ENCODE peak calls at places on chromosomes 4 and X, in six cellular contexts. One of them, this sample, is unnamed.

GRCh38 chr4:156756118-156756517 is 215.5 kb downstream of the PDGFC start:
- DNase-seq in heart left ventricle: no peak
- DNase-seq in A549: no peak
- DNase-seq in erythroblast: no peak
- DNase-seq in IMR-90: peak
- DNase-seq in esophagus squamous epithelium: no peak
- DNase-seq in this sample: no peak

GRCh38 chr4:158442736-158443135 is 78.9 kb upstream of the RXFP1 start:
- DNase-seq in esophagus squamous epithelium: no peak
- DNase-seq in IMR-90: no peak
- DNase-seq in heart left ventricle: no peak
- DNase-seq in erythroblast: no peak
- DNase-seq in A549: no peak
- DNase-seq in this sample: no peak

GRCh38 chr4:53453385-53453784 is 75.9 kb downstream of the FIP1L1 start:
- DNase-seq in esophagus squamous epithelium: no peak
- DNase-seq in heart left ventricle: no peak
- DNase-seq in A549: no peak
- DNase-seq in erythroblast: peak
- DNase-seq in IMR-90: peak
- DNase-seq in this sample: no peak

GRCh38 chr4:36198861-36199260 is 45.5 kb downstream of the ARAP2 start:
- DNase-seq in heart left ventricle: peak
- DNase-seq in A549: no peak
- DNase-seq in erythroblast: no peak
- DNase-seq in esophagus squamous epithelium: no peak
- DNase-seq in IMR-90: no peak
- DNase-seq in this sample: no peak

GRCh38 chr4:6250235-6250983 is 19.2 kb upstream of the WFS1 start:
- DNase-seq in heart left ventricle: peak
- DNase-seq in esophagus squamous epithelium: no peak
- DNase-seq in A549: peak
- DNase-seq in erythroblast: peak
- DNase-seq in IMR-90: peak
- DNase-seq in this sample: peak

GRCh38 chr4:169658970-169659735 is 38.8 kb downstream of the CLCN3 start:
- DNase-seq in A549: no peak
- DNase-seq in heart left ventricle: no peak
- DNase-seq in erythroblast: peak
- DNase-seq in IMR-90: no peak
- DNase-seq in esophagus squamous epithelium: no peak
- DNase-seq in this sample: no peak

GRCh38 chrX:52585892-52586291 is 68.8 kb downstream of the SSX7 start:
- DNase-seq in IMR-90: no peak
- DNase-seq in heart left ventricle: no peak
- DNase-seq in erythroblast: no peak
- DNase-seq in esophagus squamous epithelium: no peak
- DNase-seq in A549: no peak
- DNase-seq in this sample: no peak

GRCh38 chr4:3069661-3070199 is 4.6 kb downstream of the HTT-AS start:
- DNase-seq in erythroblast: no peak
- DNase-seq in heart left ventricle: no peak
- DNase-seq in IMR-90: no peak
- DNase-seq in A549: no peak
- DNase-seq in esophagus squamous epithelium: no peak
- DNase-seq in this sample: peak

GRCh38 chr4:6424425-6424824 is 48.0 kb downstream of the PPP2R2C start:
- DNase-seq in heart left ventricle: no peak
- DNase-seq in A549: no peak
- DNase-seq in esophagus squamous epithelium: no peak
- DNase-seq in erythroblast: no peak
- DNase-seq in IMR-90: no peak
- DNase-seq in this sample: peak

GRCh38 chrX:150362599-150363481 is at the start of gene MAMLD1:
- DNase-seq in erythroblast: peak
- DNase-seq in IMR-90: peak
- DNase-seq in heart left ventricle: peak
- DNase-seq in A549: peak
- DNase-seq in esophagus squamous epithelium: no peak
- DNase-seq in this sample: peak

GRCh38 chrX:65034641-65035450 is 58.6 kb upstream of the ZC4H2 start:
- DNase-seq in erythroblast: peak
- DNase-seq in A549: peak
- DNase-seq in heart left ventricle: peak
- DNase-seq in esophagus squamous epithelium: peak
- DNase-seq in IMR-90: peak
- DNase-seq in this sample: peak

GRCh38 chr4:133157460-133158160 is 8.5 kb downstream of the PCDH10 start:
- DNase-seq in IMR-90: no peak
- DNase-seq in esophagus squamous epithelium: no peak
- DNase-seq in heart left ventricle: no peak
- DNase-seq in A549: no peak
- DNase-seq in erythroblast: no peak
- DNase-seq in this sample: no peak

GRCh38 chrX:49799828-49800227 is 29.3 kb upstream of the PAGE4 start:
- DNase-seq in IMR-90: no peak
- DNase-seq in heart left ventricle: no peak
- DNase-seq in erythroblast: no peak
- DNase-seq in esophagus squamous epithelium: no peak
- DNase-seq in A549: no peak
- DNase-seq in this sample: no peak

GRCh38 chr4:95294291-95294690 is 254.5 kb downstream of the UNC5C start:
- DNase-seq in IMR-90: no peak
- DNase-seq in erythroblast: no peak
- DNase-seq in A549: no peak
- DNase-seq in heart left ventricle: no peak
- DNase-seq in esophagus squamous epithelium: no peak
- DNase-seq in this sample: no peak

GRCh38 chr4:15870079-15870478 is 68.5 kb downstream of the FGFBP1 start:
- DNase-seq in A549: no peak
- DNase-seq in IMR-90: no peak
- DNase-seq in heart left ventricle: no peak
- DNase-seq in esophagus squamous epithelium: no peak
- DNase-seq in erythroblast: no peak
- DNase-seq in this sample: no peak

GRCh38 chr4:67020079-67020807 is 525.1 kb downstream of the CENPC start:
- DNase-seq in esophagus squamous epithelium: no peak
- DNase-seq in heart left ventricle: no peak
- DNase-seq in IMR-90: no peak
- DNase-seq in A549: no peak
- DNase-seq in erythroblast: no peak
- DNase-seq in this sample: no peak

GRCh38 chrX:125651426-125651825 is 331.8 kb downstream of the TEX13C start:
- DNase-seq in esophagus squamous epithelium: no peak
- DNase-seq in heart left ventricle: no peak
- DNase-seq in erythroblast: no peak
- DNase-seq in IMR-90: no peak
- DNase-seq in A549: no peak
- DNase-seq in this sample: no peak

GRCh38 chr4:1285790-1286553 is 3.7 kb upstream of the MAEA start:
- DNase-seq in erythroblast: peak
- DNase-seq in IMR-90: peak
- DNase-seq in heart left ventricle: no peak
- DNase-seq in esophagus squamous epithelium: no peak
- DNase-seq in A549: peak
- DNase-seq in this sample: peak

GRCh38 chr4:1564535-1565375 is 119.4 kb downstream of the FAM53A start:
- DNase-seq in erythroblast: no peak
- DNase-seq in A549: no peak
- DNase-seq in esophagus squamous epithelium: no peak
- DNase-seq in IMR-90: no peak
- DNase-seq in heart left ventricle: peak
- DNase-seq in this sample: peak

GRCh38 chr4:76589872-76590846 is 155.1 kb downstream of the SHROOM3 start:
- DNase-seq in heart left ventricle: peak
- DNase-seq in A549: peak
- DNase-seq in esophagus squamous epithelium: no peak
- DNase-seq in IMR-90: peak
- DNase-seq in erythroblast: no peak
- DNase-seq in this sample: no peak

GRCh38 chrX:134572816-134573682 is 85.2 kb downstream of the PLAC1 start:
- DNase-seq in esophagus squamous epithelium: no peak
- DNase-seq in A549: peak
- DNase-seq in heart left ventricle: no peak
- DNase-seq in IMR-90: peak
- DNase-seq in erythroblast: no peak
- DNase-seq in this sample: no peak

GRCh38 chr4:99352602-99353580 is at the start of gene ADH1C:
- DNase-seq in esophagus squamous epithelium: no peak
- DNase-seq in A549: no peak
- DNase-seq in heart left ventricle: no peak
- DNase-seq in IMR-90: peak
- DNase-seq in erythroblast: no peak
- DNase-seq in this sample: no peak
- TF ChIP-seq POLR2A in esophagus squamous epithelium: no peak
- TF ChIP-seq POLR2A in A549: no peak
- TF ChIP-seq POLR2A in heart left ventricle: no peak
- TF ChIP-seq POLR2A in IMR-90: no peak
- TF ChIP-seq POLR2A in erythroblast: no peak
- TF ChIP-seq POLR2A in this sample: no peak

DNA sequence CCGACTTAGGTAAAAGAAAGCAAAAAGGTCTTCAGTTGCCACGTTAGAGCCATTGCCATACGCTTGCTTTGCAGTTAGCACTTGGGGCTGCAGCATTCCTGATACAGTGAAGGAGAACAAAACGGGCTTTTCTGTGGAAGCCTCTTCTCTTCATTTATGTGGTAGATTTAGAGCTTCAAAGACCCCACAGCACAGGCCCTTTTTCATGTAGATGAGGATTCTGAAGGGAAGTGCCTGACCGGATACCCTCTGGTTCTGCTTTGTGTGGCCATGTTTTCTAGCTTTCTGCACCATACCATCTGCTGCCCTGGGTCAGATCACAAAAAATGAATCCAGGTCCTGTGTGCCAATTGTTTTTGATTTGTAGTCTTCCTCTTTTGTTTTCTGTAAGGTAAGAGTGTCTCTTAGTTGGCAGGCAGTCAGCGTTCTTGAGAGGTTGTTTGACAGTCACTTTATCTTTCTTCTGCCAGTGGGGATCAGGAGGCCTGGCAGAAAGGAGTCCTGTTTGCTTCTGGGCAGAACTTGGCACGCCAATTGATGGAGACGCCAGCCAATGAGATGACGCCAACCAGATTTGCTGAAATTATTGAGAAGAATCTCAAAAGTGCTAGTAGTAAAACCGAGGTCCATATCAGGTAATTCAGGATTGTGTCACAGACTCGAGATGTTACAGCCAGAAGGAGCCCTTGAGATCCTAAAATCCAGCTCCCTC is 7.7 kb downstream of the LAP3 start:
- DNase-seq in A549: no peak
- DNase-seq in esophagus squamous epithelium: no peak
- DNase-seq in IMR-90: no peak
- DNase-seq in heart left ventricle: no peak
- DNase-seq in erythroblast: no peak
- DNase-seq in this sample: no peak
- TF ChIP-seq POLR2A in A549: no peak
- TF ChIP-seq POLR2A in esophagus squamous epithelium: no peak
- TF ChIP-seq POLR2A in IMR-90: no peak
- TF ChIP-seq POLR2A in heart left ventricle: no peak
- TF ChIP-seq POLR2A in erythroblast: no peak
- TF ChIP-seq POLR2A in this sample: no peak

GRCh38 chr4:139768366-139768765 is 102.7 kb downstream of the MGST2 start:
- DNase-seq in A549: no peak
- DNase-seq in heart left ventricle: no peak
- DNase-seq in esophagus squamous epithelium: no peak
- DNase-seq in IMR-90: no peak
- DNase-seq in erythroblast: no peak
- DNase-seq in this sample: no peak

GRCh38 chr4:139769355-139769754 is 103.7 kb downstream of the MGST2 start:
- DNase-seq in A549: no peak
- DNase-seq in erythroblast: no peak
- DNase-seq in IMR-90: no peak
- DNase-seq in esophagus squamous epithelium: no peak
- DNase-seq in heart left ventricle: no peak
- DNase-seq in this sample: no peak

GRCh38 chr4:139770361-139770760 is 104.7 kb downstream of the MGST2 start:
- DNase-seq in esophagus squamous epithelium: no peak
- DNase-seq in A549: peak
- DNase-seq in erythroblast: no peak
- DNase-seq in heart left ventricle: no peak
- DNase-seq in IMR-90: no peak
- DNase-seq in this sample: no peak

GRCh38 chr4:139767585-139767984 is 102.0 kb downstream of the MGST2 start:
- DNase-seq in IMR-90: no peak
- DNase-seq in erythroblast: no peak
- DNase-seq in A549: no peak
- DNase-seq in esophagus squamous epithelium: no peak
- DNase-seq in heart left ventricle: no peak
- DNase-seq in this sample: no peak

DNA sequence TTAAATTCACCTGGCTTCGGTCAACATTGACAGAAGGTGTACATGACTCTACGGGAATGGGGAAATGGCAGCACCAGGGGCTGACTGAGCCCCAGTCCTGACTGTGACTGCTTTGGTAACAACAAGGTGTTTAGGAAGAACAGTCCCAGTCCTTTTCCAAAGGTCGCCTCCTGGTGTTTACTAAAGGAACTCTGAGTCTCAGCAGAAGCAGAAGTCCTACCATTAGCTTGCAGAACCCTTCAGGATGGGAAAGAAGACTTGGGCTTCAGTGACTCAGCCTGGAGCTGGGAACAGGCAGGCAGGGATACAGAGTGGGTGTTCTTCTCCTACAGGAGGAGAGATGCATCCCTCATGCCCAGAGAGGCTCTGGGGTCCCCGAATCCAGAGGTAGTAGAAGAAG is 103.3 kb downstream of the MGST2 start:
- DNase-seq in esophagus squamous epithelium: no peak
- DNase-seq in A549: peak
- DNase-seq in IMR-90: no peak
- DNase-seq in heart left ventricle: no peak
- DNase-seq in erythroblast: peak
- DNase-seq in this sample: no peak
- TF ChIP-seq POLR2A in esophagus squamous epithelium: no peak
- TF ChIP-seq POLR2A in A549: no peak
- TF ChIP-seq POLR2A in IMR-90: no peak
- TF ChIP-seq POLR2A in heart left ventricle: no peak
- TF ChIP-seq POLR2A in erythroblast: no peak
- TF ChIP-seq POLR2A in this sample: no peak

GRCh38 chrX:103540145-103540544 is 20.9 kb upstream of the RAB40A start:
- DNase-seq in heart left ventricle: no peak
- DNase-seq in A549: no peak
- DNase-seq in erythroblast: no peak
- DNase-seq in esophagus squamous epithelium: no peak
- DNase-seq in IMR-90: peak
- DNase-seq in this sample: no peak

GRCh38 chrX:103539695-103540094 is 20.4 kb upstream of the RAB40A start:
- DNase-seq in erythroblast: no peak
- DNase-seq in heart left ventricle: no peak
- DNase-seq in esophagus squamous epithelium: no peak
- DNase-seq in A549: no peak
- DNase-seq in IMR-90: no peak
- DNase-seq in this sample: no peak

GRCh38 chrX:103536732-103537131 is 17.4 kb upstream of the RAB40A start:
- DNase-seq in erythroblast: no peak
- DNase-seq in IMR-90: no peak
- DNase-seq in heart left ventricle: no peak
- DNase-seq in A549: no peak
- DNase-seq in esophagus squamous epithelium: no peak
- DNase-seq in this sample: no peak

GRCh38 chrX:103537871-103538387 is 18.6 kb upstream of the RAB40A start:
- DNase-seq in esophagus squamous epithelium: no peak
- DNase-seq in IMR-90: no peak
- DNase-seq in erythroblast: no peak
- DNase-seq in A549: no peak
- DNase-seq in heart left ventricle: no peak
- DNase-seq in this sample: no peak

GRCh38 chrX:103538728-103539127 is 19.4 kb upstream of the RAB40A start:
- DNase-seq in A549: no peak
- DNase-seq in esophagus squamous epithelium: no peak
- DNase-seq in erythroblast: no peak
- DNase-seq in heart left ventricle: no peak
- DNase-seq in IMR-90: peak
- DNase-seq in this sample: no peak
- TF ChIP-seq POLR2A in A549: no peak
- TF ChIP-seq POLR2A in esophagus squamous epithelium: no peak
- TF ChIP-seq POLR2A in erythroblast: no peak
- TF ChIP-seq POLR2A in heart left ventricle: no peak
- TF ChIP-seq POLR2A in IMR-90: no peak
- TF ChIP-seq POLR2A in this sample: no peak

This sample was measured in spleen.